ENCODE peak calls at places on chromosomes 4 and X, in seven cellular contexts. One of them, this sample, is unnamed.

GRCh38 chr4:89324671-89325070 is 17.1 kb upstream of the GPRIN3 start:
- DNase-seq in endothelial cell of umbilical vein: no peak
- DNase-seq in A549: no peak
- DNase-seq in CD8-positive, alpha-beta T cell: no peak
- DNase-seq in CD4-positive, CD25-positive, alpha-beta regulatory T cell: no peak
- DNase-seq in stomach: no peak
- DNase-seq in upper lobe of right lung: no peak
- DNase-seq in this sample: peak; percentile 40

GRCh38 chrX:148417934-148418333 is 82.5 kb upstream of the AFF2 start:
- DNase-seq in stomach: no peak
- DNase-seq in upper lobe of right lung: no peak
- DNase-seq in CD4-positive, CD25-positive, alpha-beta regulatory T cell: no peak
- DNase-seq in CD8-positive, alpha-beta T cell: no peak
- DNase-seq in endothelial cell of umbilical vein: no peak
- DNase-seq in A549: no peak
- DNase-seq in this sample: no peak

GRCh38 chr4:145130130-145130529 is 32.0 kb downstream of the ABCE1 start:
- DNase-seq in upper lobe of right lung: no peak
- DNase-seq in CD4-positive, CD25-positive, alpha-beta regulatory T cell: no peak
- DNase-seq in CD8-positive, alpha-beta T cell: no peak
- DNase-seq in stomach: no peak
- DNase-seq in A549: no peak
- DNase-seq in endothelial cell of umbilical vein: peak; percentile 12
- DNase-seq in this sample: no peak

GRCh38 chrX:115233497-115234219 is at the start of gene LRCH2:
- DNase-seq in stomach: no peak
- DNase-seq in A549: no peak
- DNase-seq in CD8-positive, alpha-beta T cell: no peak
- DNase-seq in endothelial cell of umbilical vein: peak; percentile 47
- DNase-seq in upper lobe of right lung: peak; percentile 68
- DNase-seq in CD4-positive, CD25-positive, alpha-beta regulatory T cell: no peak
- DNase-seq in this sample: peak; percentile 84

GRCh38 chrX:67612231-67612630 is 68.4 kb downstream of the AR start:
- DNase-seq in stomach: no peak
- DNase-seq in A549: peak; percentile 75
- DNase-seq in CD8-positive, alpha-beta T cell: no peak
- DNase-seq in CD4-positive, CD25-positive, alpha-beta regulatory T cell: no peak
- DNase-seq in upper lobe of right lung: no peak
- DNase-seq in endothelial cell of umbilical vein: peak; percentile 73
- DNase-seq in this sample: no peak

GRCh38 chr4:158410272-158410671 is 111.4 kb upstream of the RXFP1 start:
- DNase-seq in CD4-positive, CD25-positive, alpha-beta regulatory T cell: no peak
- DNase-seq in CD8-positive, alpha-beta T cell: no peak
- DNase-seq in upper lobe of right lung: no peak
- DNase-seq in endothelial cell of umbilical vein: peak; percentile 23
- DNase-seq in stomach: no peak
- DNase-seq in A549: peak; percentile 24
- DNase-seq in this sample: no peak

GRCh38 chr4:38137080-38137479 is 176.9 kb downstream of the PTTG2 start:
- DNase-seq in A549: no peak
- DNase-seq in CD8-positive, alpha-beta T cell: no peak
- DNase-seq in CD4-positive, CD25-positive, alpha-beta regulatory T cell: no peak
- DNase-seq in endothelial cell of umbilical vein: no peak
- DNase-seq in upper lobe of right lung: no peak
- DNase-seq in stomach: no peak
- DNase-seq in this sample: no peak

GRCh38 chr4:158201310-158201709 is 9.0 kb upstream of the TMEM144 start:
- DNase-seq in upper lobe of right lung: no peak
- DNase-seq in CD8-positive, alpha-beta T cell: no peak
- DNase-seq in CD4-positive, CD25-positive, alpha-beta regulatory T cell: no peak
- DNase-seq in A549: no peak
- DNase-seq in endothelial cell of umbilical vein: no peak
- DNase-seq in stomach: no peak
- DNase-seq in this sample: no peak

GRCh38 chr4:44495136-44495535 is 46.5 kb upstream of the KCTD8 start:
- DNase-seq in CD4-positive, CD25-positive, alpha-beta regulatory T cell: no peak
- DNase-seq in upper lobe of right lung: no peak
- DNase-seq in stomach: no peak
- DNase-seq in CD8-positive, alpha-beta T cell: no peak
- DNase-seq in endothelial cell of umbilical vein: no peak
- DNase-seq in A549: no peak
- DNase-seq in this sample: no peak

GRCh38 chr4:165009493-165010227 is 22.1 kb upstream of the TRIM60 start:
- DNase-seq in stomach: no peak
- DNase-seq in CD8-positive, alpha-beta T cell: no peak
- DNase-seq in A549: no peak
- DNase-seq in CD4-positive, CD25-positive, alpha-beta regulatory T cell: no peak
- DNase-seq in endothelial cell of umbilical vein: no peak
- DNase-seq in upper lobe of right lung: no peak
- DNase-seq in this sample: no peak

GRCh38 chrX:151538190-151539122 is 25.0 kb upstream of the PASD1 start:
- DNase-seq in CD4-positive, CD25-positive, alpha-beta regulatory T cell: no peak
- DNase-seq in stomach: no peak
- DNase-seq in CD8-positive, alpha-beta T cell: no peak
- DNase-seq in upper lobe of right lung: no peak
- DNase-seq in endothelial cell of umbilical vein: no peak
- DNase-seq in A549: peak; percentile 6
- DNase-seq in this sample: no peak

GRCh38 chr4:55291227-55291629 is 54.8 kb upstream of the SRD5A3 start:
- DNase-seq in stomach: no peak
- DNase-seq in A549: no peak
- DNase-seq in CD8-positive, alpha-beta T cell: no peak
- DNase-seq in CD4-positive, CD25-positive, alpha-beta regulatory T cell: no peak
- DNase-seq in endothelial cell of umbilical vein: no peak
- DNase-seq in upper lobe of right lung: no peak
- DNase-seq in this sample: no peak

GRCh38 chr4:170005472-170005871 is 20.7 kb downstream of the MFAP3L start:
- DNase-seq in endothelial cell of umbilical vein: no peak
- DNase-seq in A549: no peak
- DNase-seq in CD4-positive, CD25-positive, alpha-beta regulatory T cell: no peak
- DNase-seq in CD8-positive, alpha-beta T cell: no peak
- DNase-seq in stomach: no peak
- DNase-seq in upper lobe of right lung: no peak
- DNase-seq in this sample: no peak

GRCh38 chrX:17472424-17472823 is 97.4 kb downstream of the NHS start:
- DNase-seq in endothelial cell of umbilical vein: no peak
- DNase-seq in CD8-positive, alpha-beta T cell: no peak
- DNase-seq in stomach: no peak
- DNase-seq in A549: no peak
- DNase-seq in CD4-positive, CD25-positive, alpha-beta regulatory T cell: no peak
- DNase-seq in upper lobe of right lung: no peak
- DNase-seq in this sample: no peak

GRCh38 chr4:52555356-52555716 is 103.8 kb downstream of the USP46 start:
- DNase-seq in CD8-positive, alpha-beta T cell: no peak
- DNase-seq in upper lobe of right lung: no peak
- DNase-seq in endothelial cell of umbilical vein: no peak
- DNase-seq in A549: no peak
- DNase-seq in CD4-positive, CD25-positive, alpha-beta regulatory T cell: no peak
- DNase-seq in stomach: no peak
- DNase-seq in this sample: no peak

GRCh38 chr4:8285143-8285975 is 15.8 kb downstream of the HTRA3 start:
- DNase-seq in upper lobe of right lung: no peak
- DNase-seq in stomach: no peak
- DNase-seq in CD8-positive, alpha-beta T cell: no peak
- DNase-seq in CD4-positive, CD25-positive, alpha-beta regulatory T cell: no peak
- DNase-seq in endothelial cell of umbilical vein: no peak
- DNase-seq in A549: no peak
- DNase-seq in this sample: peak; percentile 59

GRCh38 chr4:4423706-4424498 is 37.0 kb downstream of the NSG1 start:
- DNase-seq in stomach: no peak
- DNase-seq in CD4-positive, CD25-positive, alpha-beta regulatory T cell: no peak
- DNase-seq in A549: no peak
- DNase-seq in endothelial cell of umbilical vein: no peak
- DNase-seq in CD8-positive, alpha-beta T cell: no peak
- DNase-seq in upper lobe of right lung: no peak
- DNase-seq in this sample: no peak

GRCh38 chr4:128281354-128281753 is 6.3 kb downstream of the PGRMC2 start:
- DNase-seq in CD4-positive, CD25-positive, alpha-beta regulatory T cell: no peak
- DNase-seq in endothelial cell of umbilical vein: no peak
- DNase-seq in stomach: no peak
- DNase-seq in upper lobe of right lung: no peak
- DNase-seq in CD8-positive, alpha-beta T cell: no peak
- DNase-seq in A549: no peak
- DNase-seq in this sample: no peak

GRCh38 chrX:80011522-80011921 is 3.0 kb upstream of the TBX22 start:
- DNase-seq in CD8-positive, alpha-beta T cell: no peak
- DNase-seq in stomach: no peak
- DNase-seq in A549: no peak
- DNase-seq in CD4-positive, CD25-positive, alpha-beta regulatory T cell: no peak
- DNase-seq in endothelial cell of umbilical vein: no peak
- DNase-seq in upper lobe of right lung: no peak
- DNase-seq in this sample: no peak

GRCh38 chr4:108620933-108621905 is 843 bp downstream of the RPL34 start:
- DNase-seq in CD8-positive, alpha-beta T cell: no peak
- DNase-seq in stomach: no peak
- DNase-seq in endothelial cell of umbilical vein: peak; percentile 36
- DNase-seq in A549: no peak
- DNase-seq in CD4-positive, CD25-positive, alpha-beta regulatory T cell: no peak
- DNase-seq in upper lobe of right lung: no peak
- DNase-seq in this sample: no peak

GRCh38 chr4:35711127-35711526 is 533.2 kb downstream of the ARAP2 start:
- DNase-seq in CD4-positive, CD25-positive, alpha-beta regulatory T cell: no peak
- DNase-seq in endothelial cell of umbilical vein: no peak
- DNase-seq in upper lobe of right lung: no peak
- DNase-seq in CD8-positive, alpha-beta T cell: no peak
- DNase-seq in A549: no peak
- DNase-seq in stomach: no peak
- DNase-seq in this sample: no peak
- H3K9me3 ChIP-seq in CD4-positive, CD25-positive, alpha-beta regulatory T cell: peaks cover 6% of the 10 kb centered on the region
- H3K9me3 ChIP-seq in endothelial cell of umbilical vein: peaks cover 6% of the 10 kb centered on the region
- H3K9me3 ChIP-seq in upper lobe of right lung: no peaks in the 10 kb centered on the region
- H3K9me3 ChIP-seq in CD8-positive, alpha-beta T cell: peaks cover 4% of the 10 kb centered on the region
- H3K9me3 ChIP-seq in A549: no peaks in the 10 kb centered on the region
- H3K9me3 ChIP-seq in stomach: peaks cover 47% of the 10 kb centered on the region
- H3K9me3 ChIP-seq in this sample: peaks cover 7% of the 10 kb centered on the region

DNA sequence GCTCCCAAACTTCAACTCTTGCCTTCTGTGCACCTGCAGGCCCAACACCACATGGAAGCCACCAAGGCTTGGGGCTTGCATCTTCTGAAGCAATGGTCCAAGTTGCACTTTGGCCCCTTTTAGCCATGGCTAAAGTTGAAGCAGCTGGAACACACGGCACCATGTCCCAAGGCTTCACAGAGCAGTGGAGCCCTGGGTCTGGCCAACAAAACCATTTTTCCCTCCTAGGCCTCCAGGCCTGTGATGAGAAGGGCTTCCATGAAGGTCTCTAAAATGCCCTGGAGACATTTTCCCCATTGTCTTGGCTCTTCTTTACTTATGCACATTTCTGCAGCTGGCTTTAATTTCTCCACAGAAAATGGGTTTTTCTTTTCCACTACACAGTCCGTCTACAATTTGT is 61.3 kb upstream of the CYSLTR1 start:
- DNase-seq in endothelial cell of umbilical vein: no peak
- DNase-seq in CD4-positive, CD25-positive, alpha-beta regulatory T cell: no peak
- DNase-seq in upper lobe of right lung: no peak
- DNase-seq in CD8-positive, alpha-beta T cell: no peak
- DNase-seq in A549: no peak
- DNase-seq in stomach: no peak
- DNase-seq in this sample: no peak
- H3K9me3 ChIP-seq in endothelial cell of umbilical vein: no peaks in the 10 kb centered on the region
- H3K9me3 ChIP-seq in CD4-positive, CD25-positive, alpha-beta regulatory T cell: peaks cover 9% of the 10 kb centered on the region
- H3K9me3 ChIP-seq in upper lobe of right lung: no peaks in the 10 kb centered on the region
- H3K9me3 ChIP-seq in CD8-positive, alpha-beta T cell: no peaks in the 10 kb centered on the region
- H3K9me3 ChIP-seq in A549: no peaks in the 10 kb centered on the region
- H3K9me3 ChIP-seq in stomach: peaks cover 7% of the 10 kb centered on the region
- H3K9me3 ChIP-seq in this sample: no peaks in the 10 kb centered on the region

GRCh38 chrX:9392445-9392844 is 72.4 kb upstream of the TBL1X start:
- DNase-seq in endothelial cell of umbilical vein: no peak
- DNase-seq in CD4-positive, CD25-positive, alpha-beta regulatory T cell: no peak
- DNase-seq in stomach: no peak
- DNase-seq in A549: no peak
- DNase-seq in CD8-positive, alpha-beta T cell: no peak
- DNase-seq in upper lobe of right lung: no peak
- DNase-seq in this sample: no peak

GRCh38 chrX:9393571-9393970 is 71.3 kb upstream of the TBL1X start:
- DNase-seq in stomach: no peak
- DNase-seq in CD4-positive, CD25-positive, alpha-beta regulatory T cell: no peak
- DNase-seq in endothelial cell of umbilical vein: no peak
- DNase-seq in A549: no peak
- DNase-seq in upper lobe of right lung: no peak
- DNase-seq in CD8-positive, alpha-beta T cell: no peak
- DNase-seq in this sample: no peak

GRCh38 chrX:9394212-9394611 is 70.6 kb upstream of the TBL1X start:
- DNase-seq in CD4-positive, CD25-positive, alpha-beta regulatory T cell: no peak
- DNase-seq in upper lobe of right lung: no peak
- DNase-seq in endothelial cell of umbilical vein: no peak
- DNase-seq in A549: no peak
- DNase-seq in stomach: no peak
- DNase-seq in CD8-positive, alpha-beta T cell: no peak
- DNase-seq in this sample: no peak

DNA sequence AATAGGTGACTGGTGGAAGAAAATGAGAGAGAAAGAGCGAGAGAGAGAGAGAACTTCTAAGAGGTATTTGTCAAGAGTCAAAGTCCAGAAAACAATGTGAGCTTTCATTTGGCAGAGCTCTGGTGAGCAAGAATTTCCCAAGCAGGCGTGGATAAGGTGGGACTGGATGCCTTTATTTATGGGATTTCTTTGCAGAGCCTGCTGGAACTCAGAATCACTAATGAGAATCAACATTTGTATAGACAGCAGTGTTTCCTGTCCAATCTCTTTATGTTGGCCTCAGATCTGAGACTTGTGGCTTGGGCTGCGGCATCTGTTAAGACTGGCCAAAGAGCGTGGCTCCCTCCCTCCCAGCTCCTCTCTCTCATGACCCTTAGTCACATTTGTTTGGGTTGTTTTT is 67.9 kb upstream of the TBL1X start:
- DNase-seq in stomach: no peak
- DNase-seq in A549: peak; percentile 63
- DNase-seq in endothelial cell of umbilical vein: no peak
- DNase-seq in CD8-positive, alpha-beta T cell: no peak
- DNase-seq in upper lobe of right lung: no peak
- DNase-seq in CD4-positive, CD25-positive, alpha-beta regulatory T cell: no peak
- DNase-seq in this sample: no peak
- H3K9me3 ChIP-seq in stomach: no peaks in the 10 kb centered on the region
- H3K9me3 ChIP-seq in A549: no peaks in the 10 kb centered on the region
- H3K9me3 ChIP-seq in endothelial cell of umbilical vein: no peaks in the 10 kb centered on the region
- H3K9me3 ChIP-seq in CD8-positive, alpha-beta T cell: no peaks in the 10 kb centered on the region
- H3K9me3 ChIP-seq in upper lobe of right lung: no peaks in the 10 kb centered on the region
- H3K9me3 ChIP-seq in CD4-positive, CD25-positive, alpha-beta regulatory T cell: no peaks in the 10 kb centered on the region
- H3K9me3 ChIP-seq in this sample: no peaks in the 10 kb centered on the region

DNA sequence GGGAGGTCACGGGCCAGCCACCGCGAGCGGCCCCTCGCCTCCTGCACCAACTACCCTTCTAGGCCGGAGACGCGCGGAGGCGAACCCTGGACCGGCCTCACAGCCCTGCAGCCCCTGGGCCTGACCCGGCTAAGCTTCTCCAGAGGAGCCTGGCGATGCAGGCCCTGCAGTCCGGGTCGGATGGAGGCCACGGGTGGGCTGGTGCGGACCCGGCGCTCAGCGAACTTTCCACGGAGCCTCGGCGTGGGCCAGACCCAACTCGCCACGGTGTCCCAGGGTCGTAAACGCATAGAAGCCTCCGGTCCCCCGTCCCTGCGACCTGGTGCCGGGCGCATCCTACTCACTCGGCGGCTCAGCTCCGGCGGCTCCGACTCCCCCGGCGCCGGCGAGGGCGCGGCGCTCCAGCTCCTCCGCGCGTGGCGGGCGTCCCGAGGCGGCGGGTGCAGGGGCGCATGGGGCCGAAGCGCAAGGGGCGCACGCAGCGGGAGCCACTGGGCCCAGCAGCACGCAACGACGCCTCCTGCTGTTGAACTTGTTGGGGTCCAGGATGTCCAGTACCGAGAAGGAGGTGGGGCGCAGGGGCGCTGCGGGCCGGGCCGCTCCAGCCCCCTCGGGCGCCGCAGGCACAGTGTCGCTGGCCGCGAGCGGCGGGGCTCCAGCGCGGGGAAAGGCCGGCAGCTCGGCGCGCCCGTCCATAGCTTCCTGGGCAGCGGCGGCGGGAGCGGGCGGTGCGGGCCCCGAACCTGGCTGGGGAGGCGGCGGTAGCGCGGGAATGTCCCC is 416 bp downstream of the NKX1-1 start:
- DNase-seq in upper lobe of right lung: peak; percentile 59
- DNase-seq in A549: no peak
- DNase-seq in CD8-positive, alpha-beta T cell: no peak
- DNase-seq in stomach: peak; percentile 10
- DNase-seq in CD4-positive, CD25-positive, alpha-beta regulatory T cell: no peak
- DNase-seq in endothelial cell of umbilical vein: no peak
- DNase-seq in this sample: no peak
- H3K9me3 ChIP-seq in upper lobe of right lung: no peaks in the 10 kb centered on the region
- H3K9me3 ChIP-seq in A549: no peaks in the 10 kb centered on the region
- H3K9me3 ChIP-seq in CD8-positive, alpha-beta T cell: no peaks in the 10 kb centered on the region
- H3K9me3 ChIP-seq in stomach: no peaks in the 10 kb centered on the region
- H3K9me3 ChIP-seq in CD4-positive, CD25-positive, alpha-beta regulatory T cell: no peaks in the 10 kb centered on the region
- H3K9me3 ChIP-seq in endothelial cell of umbilical vein: no peaks in the 10 kb centered on the region
- H3K9me3 ChIP-seq in this sample: no peaks in the 10 kb centered on the region

This sample was measured in aorta.